ENCODE peak calls at places on chromosomes 1 and 21, in four cellular contexts. G, I, K and J are unnamed samples.

GRCh38 chr1:161487483-161487827 is 17.8 kb upstream of the FCGR2A start:
- DNase-seq in G (no peak), I (no peak), K (no peak), J (peak; percentile 45)

GRCh38 chr1:4379451-4380175 is 274.8 kb upstream of the AJAP1 start:
- DNase-seq in G (no peak), I (no peak), K (no peak), J (no peak)

GRCh38 chr1:236799001-236799400 is 3.9 kb downstream of the MTR start:
- DNase-seq in G (no peak), I (no peak), K (no peak), J (no peak)

GRCh38 chr1:192005976-192006375 is 152.3 kb upstream of the RGS18 start:
- DNase-seq in G (no peak), I (no peak), K (no peak), J (no peak)

GRCh38 chr1:163085041-163085903 is 16.1 kb downstream of the RGS4 start:
- DNase-seq in G (no peak), I (no peak), K (no peak), J (no peak)

GRCh38 chr21:30582850-30583249 is 7.3 kb downstream of the KRTAP22-2 start:
- DNase-seq in G (no peak), I (no peak), K (no peak), J (no peak)

GRCh38 chr1:109091196-109092193 is 931 bp downstream of the TMEM167B start:
- DNase-seq in G (no peak), I (no peak), K (no peak), J (no peak)

GRCh38 chr21:28078126-28078525 is 914.6 kb downstream of the LTN1 start:
- DNase-seq in G (no peak), I (no peak), K (no peak), J (no peak)

GRCh38 chr21:42102063-42102462 is 30.9 kb downstream of the UMODL1 start:
- DNase-seq in G (no peak), I (no peak), K (no peak), J (no peak)

GRCh38 chr1:184881941-184882648 is 92.2 kb downstream of the NIBAN1 start:
- DNase-seq in G (no peak), I (no peak), K (no peak), J (no peak)

GRCh38 chr1:226741009-226741408 is 1.9 kb upstream of the ITPKB start:
- DNase-seq in G (no peak), I (no peak), K (no peak), J (no peak)

GRCh38 chr1:202710070-202711025 is at the start of gene SYT2:
- DNase-seq in G (no peak), I (no peak), K (peak; percentile 8), J (no peak)

GRCh38 chr1:200242379-200243041 is 167.3 kb downstream of the ZNF281 start:
- DNase-seq in G (no peak), I (no peak), K (no peak), J (no peak)

GRCh38 chr1:167483790-167484189 is 34.5 kb downstream of the CD247 start:
- DNase-seq in G (no peak), I (no peak), K (no peak), J (no peak)